ENCODE peak calls at places on chromosomes 3 and 15, in ten cellular contexts. F is HCEC 1CT; P is activated CD8-positive, alpha-beta memory T cell treated with anti-CD3 and anti-CD28 coated beads for 48 hours; H is activated T-helper 1 cell treated with anti-CD3 and anti-CD28 coated beads, Interleukin-12 subunit alpha, Interleukin-12 subunit beta, Interleukin-2, Interleukin-4 antibody, amounts not matched to agents 30 ng/mL and 10 ng/mL and 1 ng/mL, durations not matched to agents 14 hours and 24 hours and 36 hours; X is A172; S is activated naive CD4-positive, alpha-beta T cell treated with Interleukin-2 at 50 U/mL for 16 hours; V is upper lobe of right lung; G is EL; T is GM19239; Z is effector CD8-positive, alpha-beta T cell. Q is an unnamed sample.

GRCh38 chr3:88112329-88112728 is 37.4 kb upstream of the C3orf38 start:
- DNase-seq in F (no peak), P (no peak), H (no peak), X (no peak), S (no peak), V (no peak), G (no peak), T (no peak), Z (no peak), Q (no peak)

GRCh38 chr3:12991861-12992281 is 81.4 kb downstream of the IQSEC1 start:
- DNase-seq in F (no peak), P (no peak), H (no peak), X (no peak), S (no peak), V (no peak), G (no peak), T (no peak), Z (no peak), Q (no peak)

GRCh38 chr15:62569460-62570404 is 404.6 kb upstream of the C2CD4B start:
- DNase-seq in F (peak; percentile 84), P (no peak), H (no peak), X (no peak), S (no peak), V (peak; percentile 83), G (peak; percentile 81), T (no peak), Z (no peak), Q (no peak)

GRCh38 chr3:194745427-194746184 is 59.9 kb downstream of the FAM43A start:
- DNase-seq in F (no peak), P (no peak), H (no peak), X (no peak), S (no peak), V (no peak), G (no peak), T (no peak), Z (no peak), Q (no peak)

GRCh38 chr3:58322793-58323192 is 9.9 kb upstream of the PXK start:
- DNase-seq in F (no peak), P (no peak), H (no peak), X (no peak), S (no peak), V (no peak), G (no peak), T (no peak), Z (no peak), Q (no peak)

GRCh38 chr3:169760479-169760878 is 4.4 kb downstream of the TERC start:
- DNase-seq in F (peak; percentile 76), P (no peak), H (no peak), X (peak; percentile 74), S (no peak), V (no peak), G (peak; percentile 82), T (no peak), Z (no peak), Q (no peak)

GRCh38 chr3:38616111-38616510 is 33.4 kb downstream of the SCN5A start:
- DNase-seq in F (no peak), P (no peak), H (no peak), X (no peak), S (no peak), V (peak; percentile 21), G (no peak), T (no peak), Z (no peak), Q (no peak)

GRCh38 chr3:28587723-28588122 is 239.1 kb upstream of the AZI2 start:
- DNase-seq in F (no peak), P (no peak), H (no peak), X (no peak), S (no peak), V (no peak), G (no peak), T (no peak), Z (no peak), Q (no peak)

GRCh38 chr3:195751584-195751983 is 30.8 kb downstream of the MUC20 start:
- DNase-seq in F (no peak), P (no peak), H (no peak), X (no peak), S (no peak), V (no peak), G (no peak), T (no peak), Z (no peak), Q (no peak)

GRCh38 chr15:74242296-74242929 is 6.3 kb downstream of the CCDC33 start:
- DNase-seq in F (no peak), P (no peak), H (no peak), X (peak; percentile 79), S (no peak), V (no peak), G (peak; percentile 58), T (no peak), Z (no peak), Q (no peak)

GRCh38 chr15:97759363-97759762 is 201.1 kb upstream of the ARRDC4 start:
- DNase-seq in F (peak; percentile 4), P (no peak), H (no peak), X (peak; percentile 47), S (no peak), V (no peak), G (peak; percentile 14), T (no peak), Z (no peak), Q (no peak)

GRCh38 chr3:124976378-124976777 is 41.8 kb upstream of the MUC13 start:
- DNase-seq in F (no peak), P (no peak), H (no peak), X (no peak), S (no peak), V (no peak), G (no peak), T (no peak), Z (no peak), Q (no peak)

GRCh38 chr15:74208496-74208895 is 5.9 kb upstream of the STRA6 start:
- DNase-seq in F (no peak), P (no peak), H (no peak), X (no peak), S (no peak), V (no peak), G (no peak), T (no peak), Z (no peak), Q (no peak)

GRCh38 chr3:71872256-71872655 is 87.3 kb upstream of the PROK2 start:
- DNase-seq in F (no peak), P (no peak), H (no peak), X (no peak), S (no peak), V (no peak), G (no peak), T (no peak), Z (no peak), Q (no peak)

GRCh38 chr3:38137615-38138346 is 680 bp upstream of the MYD88 start:
- DNase-seq in F (peak; percentile 75), P (no peak), H (peak; percentile 11), X (no peak), S (peak; percentile 31), V (no peak), G (no peak), T (no peak), Z (no peak), Q (no peak)